ENCODE peak calls at places on chromosomes 6 and 20, in six cellular contexts. One of them, this sample, is unnamed.
A peak's percentile ranks its signal among the peaks of the same experiment; 100 is the strongest.

GRCh38 chr6:37679539-37680476 is 17.9 kb downstream of the MDGA1 start:
- DNase-seq in CD8-positive, alpha-beta T cell: no peak
- DNase-seq in AG04450: no peak
- DNase-seq in foreskin keratinocyte: no peak
- DNase-seq in Calu3: no peak
- DNase-seq in foreskin fibroblast: no peak
- DNase-seq in this sample: no peak

GRCh38 chr20:5171074-5171789 is 44.4 kb downstream of the CDS2 start:
- DNase-seq in CD8-positive, alpha-beta T cell: no peak
- DNase-seq in AG04450: no peak
- DNase-seq in foreskin keratinocyte: no peak
- DNase-seq in Calu3: no peak
- DNase-seq in foreskin fibroblast: no peak
- DNase-seq in this sample: no peak

GRCh38 chr6:37103169-37104039 is 66.5 kb upstream of the PIM1 start:
- DNase-seq in CD8-positive, alpha-beta T cell: no peak
- DNase-seq in AG04450: no peak
- DNase-seq in foreskin keratinocyte: no peak
- DNase-seq in Calu3: peak; percentile 93
- DNase-seq in foreskin fibroblast: no peak
- DNase-seq in this sample: no peak

GRCh38 chr6:75348882-75349261 is 64.3 kb upstream of the TMEM30A start:
- DNase-seq in CD8-positive, alpha-beta T cell: no peak
- DNase-seq in AG04450: no peak
- DNase-seq in foreskin keratinocyte: no peak
- DNase-seq in Calu3: no peak
- DNase-seq in foreskin fibroblast: no peak
- DNase-seq in this sample: no peak

GRCh38 chr20:50982372-50982771 is 23.8 kb downstream of the MOCS3 start:
- DNase-seq in CD8-positive, alpha-beta T cell: no peak
- DNase-seq in AG04450: no peak
- DNase-seq in foreskin keratinocyte: peak; percentile 88
- DNase-seq in Calu3: peak; percentile 77
- DNase-seq in foreskin fibroblast: peak; percentile 38
- DNase-seq in this sample: peak; percentile 75

GRCh38 chr6:155436981-155437749 is 18.5 kb downstream of the NOX3 start:
- DNase-seq in CD8-positive, alpha-beta T cell: no peak
- DNase-seq in AG04450: no peak
- DNase-seq in foreskin keratinocyte: no peak
- DNase-seq in Calu3: no peak
- DNase-seq in foreskin fibroblast: peak; percentile 51
- DNase-seq in this sample: no peak

GRCh38 chr20:11401988-11402387 is 515.7 kb upstream of the BTBD3 start:
- DNase-seq in CD8-positive, alpha-beta T cell: no peak
- DNase-seq in AG04450: no peak
- DNase-seq in foreskin keratinocyte: no peak
- DNase-seq in Calu3: no peak
- DNase-seq in foreskin fibroblast: no peak
- DNase-seq in this sample: no peak

GRCh38 chr20:63497946-63498935 is 642 bp downstream of the EEF1A2 start:
- DNase-seq in CD8-positive, alpha-beta T cell: no peak
- DNase-seq in AG04450: no peak
- DNase-seq in foreskin keratinocyte: no peak
- DNase-seq in Calu3: peak; percentile 92
- DNase-seq in foreskin fibroblast: peak; percentile 33
- DNase-seq in this sample: no peak

GRCh38 chr20:34369265-34369664 is 6.2 kb downstream of the ITCH start:
- DNase-seq in CD8-positive, alpha-beta T cell: no peak
- DNase-seq in AG04450: no peak
- DNase-seq in foreskin keratinocyte: peak; percentile 62
- DNase-seq in Calu3: no peak
- DNase-seq in foreskin fibroblast: no peak
- DNase-seq in this sample: no peak

DNA sequence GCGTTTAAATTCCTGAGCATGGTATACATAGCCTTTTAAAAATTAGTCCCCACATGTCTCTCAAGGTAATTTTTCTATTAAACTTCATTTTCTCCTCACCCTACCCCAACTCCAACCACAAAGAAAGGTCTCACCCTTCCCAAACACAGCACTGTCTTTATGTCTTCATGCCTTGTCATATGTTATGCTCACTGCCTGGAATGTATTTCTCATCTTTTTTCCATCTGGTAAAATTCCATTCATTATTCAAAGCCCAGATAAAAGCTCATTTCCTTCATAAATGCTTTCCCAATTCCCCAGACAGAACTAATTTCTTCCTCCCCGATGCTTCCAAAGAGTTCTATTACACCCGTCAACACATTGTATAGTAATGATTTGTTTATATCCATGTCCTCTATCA is 302.0 kb downstream of the ALDH8A1 start:
- DNase-seq in CD8-positive, alpha-beta T cell: no peak
- DNase-seq in AG04450: no peak
- DNase-seq in foreskin keratinocyte: peak; percentile 51
- DNase-seq in Calu3: no peak
- DNase-seq in foreskin fibroblast: peak; percentile 18
- DNase-seq in this sample: no peak
- TF ChIP-seq CTCF in CD8-positive, alpha-beta T cell: no peak
- TF ChIP-seq CTCF in AG04450: no peak
- TF ChIP-seq CTCF in foreskin keratinocyte: no peak
- TF ChIP-seq CTCF in Calu3: no peak
- TF ChIP-seq CTCF in foreskin fibroblast: no peak
- TF ChIP-seq CTCF in this sample: no peak

DNA sequence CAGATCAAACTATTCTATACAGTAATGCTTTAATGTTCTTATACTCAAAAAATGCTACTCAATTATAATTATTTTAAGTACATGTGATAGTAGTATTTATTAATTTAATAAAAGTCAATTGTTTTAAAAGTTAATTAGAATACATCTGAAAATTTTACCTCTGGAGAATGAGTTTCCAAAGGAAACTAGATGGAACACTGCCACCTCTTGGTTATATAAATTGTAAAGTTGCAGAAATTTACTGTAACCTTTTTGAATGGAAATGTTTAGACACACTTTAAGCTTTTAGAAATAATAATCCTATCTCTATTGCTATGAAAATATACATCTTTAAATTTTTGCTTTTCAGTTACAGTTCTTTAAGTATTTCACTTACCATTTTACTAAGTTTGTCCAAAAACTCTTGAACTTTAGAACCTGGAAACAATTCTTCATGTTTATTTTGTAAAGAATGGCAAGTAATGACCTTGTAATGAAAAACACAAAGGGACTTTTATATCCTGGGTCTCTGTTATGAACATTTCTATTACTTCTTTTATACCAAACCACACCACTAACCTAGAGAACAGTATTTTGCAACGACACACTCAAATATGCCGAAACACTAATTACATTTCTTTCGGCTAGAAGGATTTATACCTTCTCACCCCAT is 10.9 kb upstream of the BMP5 start:
- DNase-seq in CD8-positive, alpha-beta T cell: no peak
- DNase-seq in AG04450: no peak
- DNase-seq in foreskin keratinocyte: no peak
- DNase-seq in Calu3: no peak
- DNase-seq in foreskin fibroblast: peak; percentile 7
- DNase-seq in this sample: no peak
- TF ChIP-seq CTCF in CD8-positive, alpha-beta T cell: no peak
- TF ChIP-seq CTCF in AG04450: peak; percentile 50
- TF ChIP-seq CTCF in foreskin keratinocyte: peak; percentile 78
- TF ChIP-seq CTCF in Calu3: no peak
- TF ChIP-seq CTCF in foreskin fibroblast: peak; percentile 18
- TF ChIP-seq CTCF in this sample: no peak

DNA sequence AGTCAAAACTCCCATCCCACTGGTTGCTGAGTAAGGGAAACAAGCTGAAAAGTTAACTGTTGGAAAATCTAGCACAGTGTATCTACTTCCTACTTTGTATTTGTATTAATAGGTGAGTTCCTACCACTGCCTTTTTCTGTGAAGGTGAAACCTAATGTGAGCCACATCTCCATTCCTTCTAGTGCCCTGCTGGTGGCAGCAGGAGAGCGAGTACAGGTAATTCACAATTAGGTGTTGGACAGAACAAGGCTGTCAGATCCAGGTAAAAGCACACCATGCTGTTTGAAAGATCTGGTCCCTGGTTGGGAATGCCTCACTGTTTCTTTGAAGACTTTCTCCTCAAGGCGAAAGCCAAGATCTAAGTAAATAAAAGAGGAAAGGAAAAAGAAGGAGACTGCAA is 528.4 kb downstream of the PKHD1 start:
- DNase-seq in CD8-positive, alpha-beta T cell: no peak
- DNase-seq in AG04450: no peak
- DNase-seq in foreskin keratinocyte: peak; percentile 47
- DNase-seq in Calu3: peak; percentile 30
- DNase-seq in foreskin fibroblast: no peak
- DNase-seq in this sample: no peak
- TF ChIP-seq CTCF in CD8-positive, alpha-beta T cell: no peak
- TF ChIP-seq CTCF in AG04450: no peak
- TF ChIP-seq CTCF in foreskin keratinocyte: peak; percentile 69
- TF ChIP-seq CTCF in Calu3: peak; percentile 33
- TF ChIP-seq CTCF in foreskin fibroblast: no peak
- TF ChIP-seq CTCF in this sample: no peak

GRCh38 chr20:59643616-59644061 is 39.3 kb downstream of the PHACTR3 start:
- DNase-seq in CD8-positive, alpha-beta T cell: no peak
- DNase-seq in AG04450: no peak
- DNase-seq in foreskin keratinocyte: no peak
- DNase-seq in Calu3: no peak
- DNase-seq in foreskin fibroblast: no peak
- DNase-seq in this sample: no peak
- TF ChIP-seq CTCF in CD8-positive, alpha-beta T cell: no peak
- TF ChIP-seq CTCF in AG04450: no peak
- TF ChIP-seq CTCF in foreskin keratinocyte: no peak
- TF ChIP-seq CTCF in Calu3: no peak
- TF ChIP-seq CTCF in foreskin fibroblast: no peak
- TF ChIP-seq CTCF in this sample: no peak

GRCh38 chr6:43248791-43249190 is 5.5 kb downstream of the TTBK1 start:
- DNase-seq in CD8-positive, alpha-beta T cell: no peak
- DNase-seq in AG04450: no peak
- DNase-seq in foreskin keratinocyte: no peak
- DNase-seq in Calu3: no peak
- DNase-seq in foreskin fibroblast: no peak
- DNase-seq in this sample: no peak

GRCh38 chr6:43247115-43247999 is 4.1 kb downstream of the TTBK1 start:
- DNase-seq in CD8-positive, alpha-beta T cell: peak; percentile 73
- DNase-seq in AG04450: no peak
- DNase-seq in foreskin keratinocyte: no peak
- DNase-seq in Calu3: peak; percentile 94
- DNase-seq in foreskin fibroblast: peak; percentile 31
- DNase-seq in this sample: peak; percentile 64

GRCh38 chr6:43243649-43244321 is 504 bp downstream of the TTBK1 start:
- DNase-seq in CD8-positive, alpha-beta T cell: no peak
- DNase-seq in AG04450: no peak
- DNase-seq in foreskin keratinocyte: no peak
- DNase-seq in Calu3: no peak
- DNase-seq in foreskin fibroblast: no peak
- DNase-seq in this sample: no peak

GRCh38 chr6:43248107-43248506 is 4.8 kb downstream of the TTBK1 start:
- DNase-seq in CD8-positive, alpha-beta T cell: no peak
- DNase-seq in AG04450: no peak
- DNase-seq in foreskin keratinocyte: no peak
- DNase-seq in Calu3: no peak
- DNase-seq in foreskin fibroblast: no peak
- DNase-seq in this sample: no peak

DNA sequence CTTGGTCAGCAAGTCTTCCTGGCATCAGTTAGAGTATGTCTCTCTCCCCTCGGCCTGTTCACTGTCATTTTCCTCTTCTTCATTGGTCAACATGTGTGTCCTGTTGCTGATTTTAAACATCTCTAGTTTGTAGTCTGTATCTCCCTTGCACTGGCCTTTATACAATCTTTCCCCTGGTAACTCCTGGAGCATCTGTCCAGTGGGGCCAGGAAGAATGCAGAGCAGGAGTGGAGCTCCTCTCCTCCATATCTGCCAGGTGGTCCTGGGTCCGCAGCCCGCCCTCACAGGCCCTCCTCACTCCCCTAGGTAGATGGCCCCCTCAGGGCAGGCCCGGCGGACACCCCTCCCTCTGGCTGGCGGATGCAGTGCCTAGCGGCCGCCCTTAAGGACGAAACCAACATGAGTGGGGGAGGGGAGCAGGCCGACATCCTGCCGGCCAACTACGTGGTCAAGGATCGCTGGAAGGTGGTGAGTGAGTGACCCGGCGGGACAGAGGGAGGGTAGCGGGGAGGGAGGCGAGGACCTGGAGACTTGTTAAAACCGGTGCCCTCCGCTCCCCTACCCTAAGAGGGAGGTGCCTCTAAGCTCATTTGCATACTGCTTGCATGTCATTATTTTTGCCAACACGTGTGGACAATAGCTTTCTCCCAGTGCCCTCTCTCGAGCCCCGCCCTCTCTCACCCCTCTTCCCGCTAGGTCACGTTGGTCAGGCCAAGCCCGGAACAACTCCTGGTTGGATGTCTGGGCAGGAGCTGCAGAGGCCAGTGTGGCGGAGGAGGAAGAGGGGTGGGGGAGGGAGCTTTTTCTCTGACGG is 3.2 kb downstream of the TTBK1 start:
- DNase-seq in CD8-positive, alpha-beta T cell: no peak
- DNase-seq in AG04450: no peak
- DNase-seq in foreskin keratinocyte: no peak
- DNase-seq in Calu3: peak; percentile 84
- DNase-seq in foreskin fibroblast: no peak
- DNase-seq in this sample: no peak
- TF ChIP-seq CTCF in CD8-positive, alpha-beta T cell: no peak
- TF ChIP-seq CTCF in AG04450: no peak
- TF ChIP-seq CTCF in foreskin keratinocyte: no peak
- TF ChIP-seq CTCF in Calu3: no peak
- TF ChIP-seq CTCF in foreskin fibroblast: no peak
- TF ChIP-seq CTCF in this sample: no peak

GRCh38 chr20:37453836-37454235 is 67.2 kb upstream of the NNAT start:
- DNase-seq in CD8-positive, alpha-beta T cell: no peak
- DNase-seq in AG04450: no peak
- DNase-seq in foreskin keratinocyte: no peak
- DNase-seq in Calu3: no peak
- DNase-seq in foreskin fibroblast: no peak
- DNase-seq in this sample: no peak

GRCh38 chr20:37452236-37452635 is 68.8 kb upstream of the NNAT start:
- DNase-seq in CD8-positive, alpha-beta T cell: no peak
- DNase-seq in AG04450: no peak
- DNase-seq in foreskin keratinocyte: no peak
- DNase-seq in Calu3: no peak
- DNase-seq in foreskin fibroblast: no peak
- DNase-seq in this sample: no peak

GRCh38 chr20:37451616-37452015 is 69.4 kb upstream of the NNAT start:
- DNase-seq in CD8-positive, alpha-beta T cell: no peak
- DNase-seq in AG04450: no peak
- DNase-seq in foreskin keratinocyte: no peak
- DNase-seq in Calu3: no peak
- DNase-seq in foreskin fibroblast: no peak
- DNase-seq in this sample: no peak

GRCh38 chr20:37454636-37455035 is 66.4 kb upstream of the NNAT start:
- DNase-seq in CD8-positive, alpha-beta T cell: no peak
- DNase-seq in AG04450: no peak
- DNase-seq in foreskin keratinocyte: no peak
- DNase-seq in Calu3: no peak
- DNase-seq in foreskin fibroblast: no peak
- DNase-seq in this sample: no peak

GRCh38 chr20:37453288-37453687 is 67.8 kb upstream of the NNAT start:
- DNase-seq in CD8-positive, alpha-beta T cell: no peak
- DNase-seq in AG04450: no peak
- DNase-seq in foreskin keratinocyte: no peak
- DNase-seq in Calu3: no peak
- DNase-seq in foreskin fibroblast: no peak
- DNase-seq in this sample: peak; percentile 4
- TF ChIP-seq CTCF in CD8-positive, alpha-beta T cell: no peak
- TF ChIP-seq CTCF in AG04450: no peak
- TF ChIP-seq CTCF in foreskin keratinocyte: no peak
- TF ChIP-seq CTCF in Calu3: no peak
- TF ChIP-seq CTCF in foreskin fibroblast: no peak
- TF ChIP-seq CTCF in this sample: no peak

GRCh38 chr6:166589334-166589731 is 2.9 kb upstream of the RAMACL start:
- DNase-seq in CD8-positive, alpha-beta T cell: no peak
- DNase-seq in AG04450: no peak
- DNase-seq in foreskin keratinocyte: no peak
- DNase-seq in Calu3: no peak
- DNase-seq in foreskin fibroblast: no peak
- DNase-seq in this sample: no peak
- TF ChIP-seq CTCF in CD8-positive, alpha-beta T cell: no peak
- TF ChIP-seq CTCF in AG04450: no peak
- TF ChIP-seq CTCF in foreskin keratinocyte: no peak
- TF ChIP-seq CTCF in Calu3: no peak
- TF ChIP-seq CTCF in foreskin fibroblast: no peak
- TF ChIP-seq CTCF in this sample: no peak